ENCODE peak calls at places on chromosomes 16 and 17, in eight cellular contexts. X is fibroblast of mammary gland; Y is cardiac muscle cell; I is GM23338; B is stomach; G is CD8-positive, alpha-beta T cell; U is foreskin fibroblast; T is WTC11. V is an unnamed sample.

GRCh38 chr17:34981538-34982241 is 1.4 kb downstream of the LIG3 start:
- DNase-seq in X (peak), Y (peak), I (no peak), B (no peak), G (no peak), U (peak), T (no peak), V (no peak)

GRCh38 chr17:81976332-81977210 is 858 bp upstream of the ASPSCR1 start:
- DNase-seq in X (no peak), Y (no peak), I (peak), B (peak), G (no peak), U (peak), T (peak), V (no peak)

GRCh38 chr17:70258465-70258864 is 89.1 kb downstream of the KCNJ2 start:
- DNase-seq in X (no peak), Y (no peak), I (no peak), B (no peak), G (no peak), U (no peak), T (no peak), V (no peak)

GRCh38 chr16:25210758-25211157 is 6.0 kb upstream of the AQP8 start:
- DNase-seq in X (peak), Y (peak), I (no peak), B (no peak), G (no peak), U (peak), T (no peak), V (no peak)

GRCh38 chr16:80058236-80058635 is 457.7 kb upstream of the MAF start:
- DNase-seq in X (peak), Y (peak), I (no peak), B (no peak), G (no peak), U (no peak), T (no peak), V (no peak)

GRCh38 chr17:75077072-75077489 is 10.7 kb upstream of the SLC16A5 start:
- DNase-seq in X (no peak), Y (no peak), I (peak), B (no peak), G (no peak), U (no peak), T (peak), V (no peak)

GRCh38 chr17:80941743-80942211 is 49.9 kb upstream of the CHMP6 start:
- DNase-seq in X (no peak), Y (peak), I (no peak), B (no peak), G (no peak), U (peak), T (peak), V (no peak)

GRCh38 chr17:41010421-41010820 is 1.5 kb upstream of the KRTAP3-1 start:
- DNase-seq in X (no peak), Y (no peak), I (no peak), B (no peak), G (no peak), U (no peak), T (no peak), V (no peak)

GRCh38 chr17:61307905-61308886 is 91.4 kb upstream of the TBX2 start:
- DNase-seq in X (peak), Y (peak), I (peak), B (no peak), G (no peak), U (peak), T (no peak), V (no peak)

GRCh38 chr17:79033741-79034501 is 10.0 kb downstream of the C1QTNF1 start:
- DNase-seq in X (no peak), Y (peak), I (no peak), B (peak), G (no peak), U (peak), T (no peak), V (no peak)

GRCh38 chr16:55454861-55455260 is 24.1 kb upstream of the MMP2 start:
- DNase-seq in X (no peak), Y (no peak), I (no peak), B (no peak), G (no peak), U (no peak), T (no peak), V (no peak)

GRCh38 chr16:19102187-19102872 is 11.4 kb upstream of the ITPRIPL2 start:
- DNase-seq in X (no peak), Y (no peak), I (no peak), B (no peak), G (no peak), U (no peak), T (no peak), V (no peak)

GRCh38 chr16:65429504-65430149 is 307.8 kb upstream of the CDH11 start:
- DNase-seq in X (no peak), Y (no peak), I (peak), B (no peak), G (no peak), U (no peak), T (no peak), V (no peak)

GRCh38 chr16:73145166-73145565 is 97.2 kb upstream of the ZFHX3 start:
- DNase-seq in X (no peak), Y (no peak), I (peak), B (no peak), G (no peak), U (no peak), T (peak), V (no peak)

GRCh38 chr17:49748791-49749190 is 15.1 kb downstream of the FAM117A start:
- DNase-seq in X (no peak), Y (no peak), I (no peak), B (no peak), G (peak), U (no peak), T (no peak), V (no peak)

GRCh38 chr16:86025706-86026105 is 126.7 kb downstream of the IRF8 start:
- DNase-seq in X (no peak), Y (no peak), I (no peak), B (no peak), G (no peak), U (no peak), T (no peak), V (no peak)

GRCh38 chr17:63150466-63150865 is 184.4 kb downstream of the TANC2 start:
- DNase-seq in X (no peak), Y (no peak), I (no peak), B (no peak), G (no peak), U (no peak), T (no peak), V (no peak)

GRCh38 chr16:27785307-27785678 is 235.3 kb downstream of the KATNIP start:
- DNase-seq in X (no peak), Y (no peak), I (no peak), B (no peak), G (no peak), U (no peak), T (no peak), V (no peak)

GRCh38 chr17:1878419-1879121 is 48.8 kb downstream of the RPA1 start:
- DNase-seq in X (peak), Y (no peak), I (no peak), B (no peak), G (no peak), U (peak), T (no peak), V (no peak)

GRCh38 chr17:13002761-13003453 is 14.9 kb downstream of the ELAC2 start:
- DNase-seq in X (peak), Y (peak), I (peak), B (peak), G (peak), U (peak), T (peak), V (peak)

GRCh38 chr17:73458191-73458590 is 146.4 kb upstream of the CDC42EP4 start:
- DNase-seq in X (no peak), Y (no peak), I (no peak), B (no peak), G (no peak), U (no peak), T (no peak), V (no peak)

GRCh38 chr17:48427598-48427997 is 2.4 kb downstream of the SKAP1 start:
- DNase-seq in X (no peak), Y (no peak), I (no peak), B (no peak), G (peak), U (no peak), T (no peak), V (no peak)

GRCh38 chr17:81371910-81372760 is 23.1 kb upstream of the BAHCC1 start:
- DNase-seq in X (no peak), Y (peak), I (peak), B (no peak), G (no peak), U (peak), T (peak), V (no peak)

GRCh38 chr16:50153648-50154368 is 702 bp downstream of the TENT4B start:
- DNase-seq in X (no peak), Y (peak), I (peak), B (no peak), G (peak), U (peak), T (peak), V (peak)

GRCh38 chr17:57819273-57819672 is 30.6 kb downstream of the MRPS23 start:
- DNase-seq in X (no peak), Y (no peak), I (no peak), B (no peak), G (no peak), U (no peak), T (no peak), V (no peak)

GRCh38 chr16:75471723-75472634 is 7.5 kb upstream of the TMEM170A start:
- DNase-seq in X (peak), Y (peak), I (peak), B (peak), G (peak), U (peak), T (peak), V (peak)

GRCh38 chr16:1150511-1150982 is 2.4 kb upstream of the CACNA1H start:
- DNase-seq in X (peak), Y (no peak), I (peak), B (no peak), G (no peak), U (peak), T (peak), V (no peak)

GRCh38 chr17:29090746-29091395 is 47.9 kb downstream of the PIPOX start:
- DNase-seq in X (no peak), Y (no peak), I (no peak), B (no peak), G (no peak), U (no peak), T (no peak), V (no peak)

GRCh38 chr16:88419790-88420189 is 33.3 kb upstream of the ZFPM1 start:
- DNase-seq in X (no peak), Y (no peak), I (no peak), B (no peak), G (no peak), U (no peak), T (no peak), V (no peak)

GRCh38 chr17:51799981-51800380 is 358.5 kb downstream of the CA10 start:
- DNase-seq in X (no peak), Y (no peak), I (no peak), B (no peak), G (no peak), U (no peak), T (no peak), V (no peak)

GRCh38 chr17:77618731-77619130 is 339.8 kb upstream of the TNRC6C start:
- DNase-seq in X (no peak), Y (no peak), I (no peak), B (no peak), G (no peak), U (no peak), T (no peak), V (no peak)

GRCh38 chr17:62824290-62825135 is 16.4 kb upstream of the MARCHF10 start:
- DNase-seq in X (peak), Y (peak), I (peak), B (no peak), G (no peak), U (peak), T (no peak), V (no peak)

GRCh38 chr16:84827131-84827574 is 7.4 kb downstream of the CRISPLD2 start:
- DNase-seq in X (peak), Y (peak), I (no peak), B (no peak), G (no peak), U (peak), T (no peak), V (no peak)

DNA sequence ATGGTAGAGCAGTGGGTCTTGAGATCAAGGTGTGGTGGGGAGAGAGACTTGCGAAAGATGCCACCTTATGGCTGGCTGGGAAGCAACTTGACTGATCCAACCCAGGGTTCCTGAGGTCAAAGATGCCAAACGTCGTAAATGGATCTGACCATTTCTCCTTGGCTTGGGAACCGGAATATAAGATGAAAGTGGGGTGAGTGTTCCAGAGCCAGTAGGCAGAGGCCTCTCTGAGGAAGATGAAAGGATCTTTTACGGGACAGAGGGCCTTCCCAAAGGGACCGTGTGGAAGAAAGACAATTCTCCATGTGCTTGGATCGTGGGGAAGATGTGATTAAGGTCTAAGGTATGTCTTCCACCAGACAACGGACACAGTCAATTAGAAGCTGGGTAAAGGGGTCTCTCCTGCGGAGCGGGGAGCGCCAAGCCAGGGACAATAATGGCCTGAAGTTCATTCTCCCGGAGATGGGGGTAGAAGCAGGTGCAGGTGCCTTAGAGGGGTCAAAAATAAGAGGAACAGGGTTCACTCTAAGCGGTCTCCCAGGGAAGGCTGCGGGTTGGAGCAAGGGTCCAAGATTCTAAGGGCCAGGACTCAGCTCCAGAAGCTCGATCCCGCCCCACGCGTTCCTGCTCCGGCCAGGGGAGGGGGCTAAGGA is 802 bp downstream of the FXR2 start:
- DNase-seq in X (peak), Y (peak), I (peak), B (no peak), G (no peak), U (peak), T (no peak), V (no peak)
- TF ChIP-seq CTCF in X (no peak), Y (no peak), I (peak), B (no peak), G (no peak), U (no peak), T (no peak), V (no peak)

GRCh38 chr17:39611441-39612112 is 3.9 kb upstream of the NEUROD2 start:
- DNase-seq in X (no peak), Y (no peak), I (no peak), B (no peak), G (no peak), U (no peak), T (no peak), V (no peak)
- TF ChIP-seq CTCF in X (no peak), Y (no peak), I (no peak), B (no peak), G (no peak), U (no peak), T (no peak), V (no peak)

GRCh38 chr16:52994942-52995341 is 57.8 kb downstream of the CHD9NB start:
- DNase-seq in X (no peak), Y (no peak), I (no peak), B (no peak), G (no peak), U (no peak), T (no peak), V (no peak)

GRCh38 chr16:52993179-52993578 is 59.5 kb downstream of the CHD9NB start:
- DNase-seq in X (no peak), Y (no peak), I (peak), B (no peak), G (no peak), U (no peak), T (no peak), V (no peak)

DNA sequence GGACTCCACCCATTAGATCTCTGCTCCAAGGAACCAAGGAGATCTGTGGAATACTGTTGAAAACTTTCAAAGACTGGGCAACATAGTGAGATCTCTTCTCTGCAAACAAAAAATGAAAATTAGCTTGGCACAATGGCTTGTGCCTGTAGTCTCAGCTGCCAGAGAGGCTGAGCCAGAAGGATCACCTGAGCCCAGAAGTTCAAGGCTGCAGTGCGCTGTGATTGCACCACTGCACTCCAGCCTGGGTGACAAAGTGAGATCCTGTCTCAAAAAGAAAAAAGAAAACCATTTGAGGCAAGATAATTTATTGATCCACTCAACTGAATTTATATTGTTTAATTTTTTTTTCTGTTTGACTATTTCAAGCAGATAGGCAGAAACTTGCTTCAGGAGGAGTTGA is 54.8 kb downstream of the CHD9NB start:
- DNase-seq in X (no peak), Y (no peak), I (no peak), B (no peak), G (no peak), U (no peak), T (no peak), V (no peak)
- TF ChIP-seq CTCF in X (no peak), Y (no peak), I (no peak), B (no peak), G (no peak), U (no peak), T (no peak), V (no peak)

GRCh38 chr17:8120520-8121443 is 2.5 kb upstream of the ALOXE3 start:
- DNase-seq in X (peak), Y (peak), I (peak), B (peak), G (peak), U (peak), T (peak), V (peak)
- TF ChIP-seq CTCF in X (peak), Y (peak), I (peak), B (no peak), G (peak), U (peak), T (no peak), V (peak)

V was measured in progenitor cell of endocrine pancreas.